ENCODE peak calls at places on chromosomes 11 and 22, in nine cellular contexts. One of them, this sample, is unnamed.

GRCh38 chr11:130623909-130624668 is 175.6 kb downstream of the ADAMTS15 start:
- DNase-seq in K562: no peak
- DNase-seq in HCT116: no peak
- DNase-seq in GM12891: no peak
- DNase-seq in H1: no peak
- DNase-seq in stomach: no peak
- DNase-seq in breast epithelium: no peak
- DNase-seq in sigmoid colon: no peak
- DNase-seq in spleen: no peak
- DNase-seq in this sample: no peak

GRCh38 chr11:70532066-70532440 is 133.7 kb downstream of the CTTN start:
- DNase-seq in K562: no peak
- DNase-seq in HCT116: no peak
- DNase-seq in GM12891: no peak
- DNase-seq in H1: no peak
- DNase-seq in stomach: no peak
- DNase-seq in breast epithelium: no peak
- DNase-seq in sigmoid colon: no peak
- DNase-seq in spleen: peak
- DNase-seq in this sample: no peak

GRCh38 chr11:1705121-1706052 is 8.4 kb downstream of the KRTAP5-6 start:
- DNase-seq in K562: no peak
- DNase-seq in HCT116: no peak
- DNase-seq in GM12891: no peak
- DNase-seq in H1: no peak
- DNase-seq in stomach: no peak
- DNase-seq in breast epithelium: peak
- DNase-seq in sigmoid colon: no peak
- DNase-seq in spleen: peak
- DNase-seq in this sample: no peak

GRCh38 chr22:47550524-47551437 is 788.3 kb downstream of the TBC1D22A start:
- DNase-seq in K562: no peak
- DNase-seq in HCT116: no peak
- DNase-seq in GM12891: no peak
- DNase-seq in H1: no peak
- DNase-seq in stomach: peak
- DNase-seq in breast epithelium: no peak
- DNase-seq in sigmoid colon: no peak
- DNase-seq in spleen: no peak
- DNase-seq in this sample: no peak

GRCh38 chr11:47186937-47187681 is 875 bp upstream of the PACSIN3 start:
- DNase-seq in K562: no peak
- DNase-seq in HCT116: no peak
- DNase-seq in GM12891: peak
- DNase-seq in H1: no peak
- DNase-seq in stomach: peak
- DNase-seq in breast epithelium: no peak
- DNase-seq in sigmoid colon: peak
- DNase-seq in spleen: no peak
- DNase-seq in this sample: peak

GRCh38 chr22:48106215-48106614 is 1343.8 kb downstream of the TBC1D22A start:
- DNase-seq in K562: no peak
- DNase-seq in HCT116: no peak
- DNase-seq in GM12891: no peak
- DNase-seq in H1: no peak
- DNase-seq in stomach: no peak
- DNase-seq in breast epithelium: no peak
- DNase-seq in sigmoid colon: no peak
- DNase-seq in spleen: no peak
- DNase-seq in this sample: no peak

GRCh38 chr22:40720538-40721256 is 41.4 kb downstream of the MCHR1 start:
- DNase-seq in K562: no peak
- DNase-seq in HCT116: no peak
- DNase-seq in GM12891: no peak
- DNase-seq in H1: no peak
- DNase-seq in stomach: no peak
- DNase-seq in breast epithelium: no peak
- DNase-seq in sigmoid colon: no peak
- DNase-seq in spleen: no peak
- DNase-seq in this sample: no peak

GRCh38 chr11:14073821-14074529 is 111.5 kb downstream of the SPON1 start:
- DNase-seq in K562: no peak
- DNase-seq in HCT116: no peak
- DNase-seq in GM12891: no peak
- DNase-seq in H1: no peak
- DNase-seq in stomach: no peak
- DNase-seq in breast epithelium: no peak
- DNase-seq in sigmoid colon: peak
- DNase-seq in spleen: no peak
- DNase-seq in this sample: no peak

GRCh38 chr11:10496296-10496936 is 41.4 kb downstream of the AMPD3 start:
- DNase-seq in K562: no peak
- DNase-seq in HCT116: no peak
- DNase-seq in GM12891: no peak
- DNase-seq in H1: no peak
- DNase-seq in stomach: no peak
- DNase-seq in breast epithelium: no peak
- DNase-seq in sigmoid colon: peak
- DNase-seq in spleen: no peak
- DNase-seq in this sample: no peak

GRCh38 chr11:11987503-11988022 is 20.9 kb downstream of the DKK3 start:
- DNase-seq in K562: peak
- DNase-seq in HCT116: no peak
- DNase-seq in GM12891: no peak
- DNase-seq in H1: no peak
- DNase-seq in stomach: peak
- DNase-seq in breast epithelium: no peak
- DNase-seq in sigmoid colon: no peak
- DNase-seq in spleen: no peak
- DNase-seq in this sample: no peak

GRCh38 chr22:39208013-39208680 is 36.6 kb downstream of the PDGFB start:
- DNase-seq in K562: peak
- DNase-seq in HCT116: no peak
- DNase-seq in GM12891: no peak
- DNase-seq in H1: no peak
- DNase-seq in stomach: no peak
- DNase-seq in breast epithelium: no peak
- DNase-seq in sigmoid colon: peak
- DNase-seq in spleen: peak
- DNase-seq in this sample: no peak

GRCh38 chr22:39212721-39213376 is 31.9 kb downstream of the PDGFB start:
- DNase-seq in K562: peak
- DNase-seq in HCT116: peak
- DNase-seq in GM12891: no peak
- DNase-seq in H1: no peak
- DNase-seq in stomach: no peak
- DNase-seq in breast epithelium: no peak
- DNase-seq in sigmoid colon: peak
- DNase-seq in spleen: peak
- DNase-seq in this sample: no peak

GRCh38 chr22:39207141-39208012 is 37.4 kb downstream of the PDGFB start:
- DNase-seq in K562: peak
- DNase-seq in HCT116: no peak
- DNase-seq in GM12891: no peak
- DNase-seq in H1: no peak
- DNase-seq in stomach: peak
- DNase-seq in breast epithelium: no peak
- DNase-seq in sigmoid colon: peak
- DNase-seq in spleen: peak
- DNase-seq in this sample: no peak

GRCh38 chr22:39206491-39206890 is 38.3 kb downstream of the PDGFB start:
- DNase-seq in K562: no peak
- DNase-seq in HCT116: no peak
- DNase-seq in GM12891: no peak
- DNase-seq in H1: no peak
- DNase-seq in stomach: no peak
- DNase-seq in breast epithelium: no peak
- DNase-seq in sigmoid colon: peak
- DNase-seq in spleen: peak
- DNase-seq in this sample: no peak

DNA sequence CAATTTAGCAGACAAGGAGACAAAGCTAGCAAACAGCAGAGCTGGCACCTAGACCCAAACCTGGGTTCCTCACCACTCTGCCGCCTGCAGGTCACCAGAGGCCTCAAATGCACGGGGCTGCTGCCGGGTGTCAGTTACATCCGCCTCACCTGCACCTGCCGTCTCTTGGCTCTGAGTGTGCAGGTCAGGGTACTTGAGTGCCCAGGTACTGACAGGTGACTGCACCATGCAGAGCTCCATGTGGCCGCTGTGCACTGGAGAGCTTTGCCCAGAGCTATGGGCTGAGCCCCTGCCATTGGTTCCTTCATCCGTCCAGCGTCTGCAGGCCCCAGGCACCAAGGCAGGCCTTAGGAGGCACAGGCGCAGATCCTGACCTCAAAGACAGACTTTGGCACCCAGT is 35.0 kb downstream of the PDGFB start:
- DNase-seq in K562: no peak
- DNase-seq in HCT116: no peak
- DNase-seq in GM12891: no peak
- DNase-seq in H1: no peak
- DNase-seq in stomach: no peak
- DNase-seq in breast epithelium: no peak
- DNase-seq in sigmoid colon: peak
- DNase-seq in spleen: peak
- DNase-seq in this sample: no peak
- TF ChIP-seq POLR2AphosphoS5 in K562: no peak
- TF ChIP-seq POLR2AphosphoS5 in HCT116: no peak
- TF ChIP-seq POLR2AphosphoS5 in GM12891: no peak
- TF ChIP-seq POLR2AphosphoS5 in H1: peak
- TF ChIP-seq POLR2AphosphoS5 in stomach: no peak
- TF ChIP-seq POLR2AphosphoS5 in breast epithelium: no peak
- TF ChIP-seq POLR2AphosphoS5 in sigmoid colon: no peak
- TF ChIP-seq POLR2AphosphoS5 in spleen: no peak
- TF ChIP-seq POLR2AphosphoS5 in this sample: no peak

GRCh38 chr22:36182056-36182455 is 19.6 kb downstream of the APOL4 start:
- DNase-seq in K562: no peak
- DNase-seq in HCT116: no peak
- DNase-seq in GM12891: no peak
- DNase-seq in H1: no peak
- DNase-seq in stomach: no peak
- DNase-seq in breast epithelium: no peak
- DNase-seq in sigmoid colon: no peak
- DNase-seq in spleen: no peak
- DNase-seq in this sample: no peak
- TF ChIP-seq POLR2A in K562: no peak
- TF ChIP-seq POLR2A in HCT116: no peak
- TF ChIP-seq POLR2A in GM12891: no peak
- TF ChIP-seq POLR2A in H1: no peak
- TF ChIP-seq POLR2A in stomach: no peak
- TF ChIP-seq POLR2A in breast epithelium: no peak
- TF ChIP-seq POLR2A in sigmoid colon: no peak
- TF ChIP-seq POLR2A in spleen: no peak
- TF ChIP-seq POLR2A in this sample: no peak

GRCh38 chr22:42368379-42369249 is 63.6 kb downstream of the NFAM1 start:
- DNase-seq in K562: peak
- DNase-seq in HCT116: no peak
- DNase-seq in GM12891: no peak
- DNase-seq in H1: no peak
- DNase-seq in stomach: no peak
- DNase-seq in breast epithelium: no peak
- DNase-seq in sigmoid colon: peak
- DNase-seq in spleen: peak
- DNase-seq in this sample: no peak
- TF ChIP-seq POLR2AphosphoS5 in K562: no peak
- TF ChIP-seq POLR2AphosphoS5 in HCT116: peak
- TF ChIP-seq POLR2AphosphoS5 in GM12891: no peak
- TF ChIP-seq POLR2AphosphoS5 in H1: no peak
- TF ChIP-seq POLR2AphosphoS5 in stomach: no peak
- TF ChIP-seq POLR2AphosphoS5 in breast epithelium: no peak
- TF ChIP-seq POLR2AphosphoS5 in sigmoid colon: no peak
- TF ChIP-seq POLR2AphosphoS5 in spleen: no peak
- TF ChIP-seq POLR2AphosphoS5 in this sample: no peak

GRCh38 chr22:42369250-42370041 is 62.8 kb downstream of the NFAM1 start:
- DNase-seq in K562: peak
- DNase-seq in HCT116: peak
- DNase-seq in GM12891: peak
- DNase-seq in H1: peak
- DNase-seq in stomach: peak
- DNase-seq in breast epithelium: peak
- DNase-seq in sigmoid colon: peak
- DNase-seq in spleen: peak
- DNase-seq in this sample: peak
- TF ChIP-seq POLR2A in K562: peak
- TF ChIP-seq POLR2A in HCT116: peak
- TF ChIP-seq POLR2A in GM12891: no peak
- TF ChIP-seq POLR2A in H1: peak
- TF ChIP-seq POLR2A in stomach: no peak
- TF ChIP-seq POLR2A in breast epithelium: no peak
- TF ChIP-seq POLR2A in sigmoid colon: no peak
- TF ChIP-seq POLR2A in spleen: no peak
- TF ChIP-seq POLR2A in this sample: no peak

GRCh38 chr11:87236368-87236767 is 198.6 kb downstream of the TMEM135 start:
- DNase-seq in K562: no peak
- DNase-seq in HCT116: no peak
- DNase-seq in GM12891: no peak
- DNase-seq in H1: no peak
- DNase-seq in stomach: no peak
- DNase-seq in breast epithelium: no peak
- DNase-seq in sigmoid colon: no peak
- DNase-seq in spleen: no peak
- DNase-seq in this sample: no peak
- TF ChIP-seq POLR2AphosphoS5 in K562: no peak
- TF ChIP-seq POLR2AphosphoS5 in HCT116: no peak
- TF ChIP-seq POLR2AphosphoS5 in GM12891: no peak
- TF ChIP-seq POLR2AphosphoS5 in H1: no peak
- TF ChIP-seq POLR2AphosphoS5 in stomach: no peak
- TF ChIP-seq POLR2AphosphoS5 in breast epithelium: no peak
- TF ChIP-seq POLR2AphosphoS5 in sigmoid colon: peak
- TF ChIP-seq POLR2AphosphoS5 in spleen: no peak
- TF ChIP-seq POLR2AphosphoS5 in this sample: no peak